ENCODE peak calls at places on chromosomes 11 and 22, in five cellular contexts. T, Y, J, N and C are unnamed samples.

GRCh38 chr11:79080506-79080905 is 360.3 kb downstream of the TENM4 start:
- DNase-seq in Y (no peak), J (no peak), N (no peak), T (no peak), C (no peak)

GRCh38 chr11:126561327-126561893 is 205.9 kb downstream of the ST3GAL4 start:
- DNase-seq in T (peak; percentile 53), J (peak; percentile 89), Y (no peak), N (no peak), C (no peak)

GRCh38 chr11:22432331-22433065 is 94.3 kb downstream of the SLC17A6 start:
- DNase-seq in T (peak; percentile 33), J (no peak), N (peak; percentile 23), Y (no peak), C (peak; percentile 79)

GRCh38 chr11:102560555-102561011 is 30.0 kb upstream of the MMP7 start:
- DNase-seq in Y (no peak), T (peak; percentile 38), J (no peak), N (no peak), C (no peak)

GRCh38 chr11:79807506-79807905 is 366.7 kb upstream of the TENM4 start:
- DNase-seq in Y (no peak), T (no peak), J (no peak), N (no peak), C (no peak)

GRCh38 chr11:72970557-72971118 is 156.4 kb downstream of the ATG16L2 start:
- DNase-seq in N (no peak), Y (no peak), J (no peak), T (peak; percentile 18), C (no peak)

GRCh38 chr11:107704432-107704831 is 7.4 kb downstream of the SLN start:
- DNase-seq in J (no peak), T (peak; percentile 71), Y (no peak), N (no peak), C (no peak)

GRCh38 chr11:110081462-110082233 is 11.5 kb upstream of the ZC3H12C start:
- DNase-seq in T (no peak), N (no peak), Y (no peak), J (no peak), C (no peak)

GRCh38 chr11:33452806-33453205 is 195.6 kb downstream of the HIPK3 start:
- DNase-seq in T (peak; percentile 89), N (no peak), Y (no peak), J (no peak), C (no peak)

GRCh38 chr11:68412593-68413475 is 47.7 kb upstream of the PPP6R3 start:
- DNase-seq in J (no peak), Y (no peak), T (no peak), N (peak; percentile 46), C (no peak)

GRCh38 chr11:119594639-119595249 is 134.3 kb downstream of the NECTIN1 start:
- DNase-seq in Y (no peak), T (peak; percentile 86), N (peak; percentile 28), J (no peak), C (no peak)

GRCh38 chr11:67308031-67308866 is 4.9 kb downstream of the SSH3 start:
- DNase-seq in T (no peak), J (no peak), Y (peak; percentile 17), N (no peak), C (no peak)

GRCh38 chr22:29313126-29314071 is 2.1 kb downstream of the RASL10A start:
- DNase-seq in J (no peak), N (no peak), T (no peak), Y (no peak), C (no peak)

GRCh38 chr11:36044636-36045035 is 100.8 kb downstream of the LDLRAD3 start:
- DNase-seq in J (no peak), N (no peak), Y (no peak), T (no peak), C (no peak)

GRCh38 chr11:47592970-47593369 is 1.2 kb downstream of the C1QTNF4 start:
- DNase-seq in Y (no peak), J (no peak), N (no peak), T (no peak), C (no peak)

GRCh38 chr11:69100454-69101099 is 51.8 kb downstream of the TPCN2 start:
- DNase-seq in N (no peak), Y (no peak), T (no peak), J (no peak), C (no peak)

GRCh38 chr22:39914584-39914983 is 13.7 kb downstream of the GRAP2 start:
- DNase-seq in Y (no peak), N (no peak), T (no peak), J (no peak), C (no peak)

GRCh38 chr11:8059571-8060011 is 21.4 kb upstream of the TUB start:
- DNase-seq in Y (peak; percentile 16), T (no peak), J (no peak), N (no peak), C (no peak)

GRCh38 chr11:76918941-76919386 is 58.2 kb downstream of the ACER3 start:
- DNase-seq in T (peak; percentile 23), N (no peak), J (peak; percentile 55), Y (no peak), C (peak; percentile 28)

GRCh38 chr11:47216141-47216798 is 1.5 kb downstream of the DDB2 start:
- DNase-seq in N (peak; percentile 46), T (peak; percentile 81), J (peak; percentile 62), Y (peak; percentile 69), C (peak; percentile 46)

GRCh38 chr11:119880143-119880542 is 151.1 kb upstream of the NECTIN1 start:
- DNase-seq in T (no peak), N (no peak), J (no peak), Y (peak; percentile 34), C (no peak)

GRCh38 chr22:45302047-45302446 is 7.7 kb upstream of the FAM118A start:
- DNase-seq in Y (no peak), T (peak; percentile 67), J (no peak), N (no peak), C (no peak)

GRCh38 chr22:38038426-38038825 is 18.8 kb upstream of the PICK1 start:
- DNase-seq in T (no peak), Y (no peak), J (no peak), N (no peak), C (no peak)

GRCh38 chr11:113238721-113239120 is 75.7 kb upstream of the TTC12 start:
- DNase-seq in Y (no peak), J (no peak), N (no peak), T (no peak), C (no peak)

GRCh38 chr11:103601230-103601846 is 435.1 kb upstream of the DDI1 start:
- DNase-seq in N (no peak), T (peak; percentile 61), J (peak; percentile 71), Y (no peak), C (peak; percentile 56)

DNA sequence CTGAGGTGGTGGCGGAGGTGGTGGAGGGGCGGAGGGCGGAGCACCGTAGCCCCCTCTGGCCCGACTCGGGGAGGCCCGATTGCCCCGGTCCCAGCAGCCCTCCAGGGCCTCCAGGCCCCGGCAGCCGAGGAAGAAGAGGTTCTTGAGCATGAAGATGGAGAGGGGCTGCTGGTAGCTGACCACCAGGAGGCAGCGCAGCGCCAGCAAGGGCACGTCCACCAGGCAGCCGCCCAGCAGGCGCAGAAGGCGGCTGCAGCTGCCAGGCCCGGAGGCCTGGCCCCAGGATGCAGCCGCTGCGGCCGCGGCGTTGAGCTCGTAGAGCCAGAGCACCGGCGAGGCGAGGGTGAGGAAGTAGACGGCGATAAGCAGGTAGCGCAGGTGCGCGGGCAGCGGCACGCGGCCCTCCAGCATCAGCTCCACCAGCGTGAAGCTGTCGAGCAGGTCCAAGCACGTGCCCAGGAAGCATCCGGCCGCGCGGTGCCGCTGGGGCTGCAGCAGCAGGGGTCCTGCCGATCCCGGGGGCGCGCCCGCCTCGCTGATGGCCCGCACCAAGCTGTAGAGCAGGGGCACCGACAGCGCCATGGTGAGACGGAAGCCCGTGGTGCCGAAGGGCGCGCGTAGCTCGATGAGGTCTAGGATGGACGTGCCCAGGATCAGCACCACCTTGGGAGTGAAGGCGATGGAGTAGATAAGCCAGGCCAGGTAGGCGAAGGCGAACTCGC is 1.5 kb downstream of the TMEM121B start:
- DNase-seq in Y (no peak), J (no peak), N (no peak), T (no peak), C (peak; percentile 62)
- H3K27me3 ChIP-seq in Y (peaks cover 63% of the 10 kb centered on the region), J (no peaks in the 10 kb centered on the region), N (no peaks in the 10 kb centered on the region), T (peaks cover 15% of the 10 kb centered on the region), C (no peaks in the 10 kb centered on the region)

GRCh38 chr11:70780246-70780535 is 381.9 kb downstream of the CTTN start:
- DNase-seq in N (no peak), J (no peak), T (no peak), Y (no peak), C (no peak)
- TF ChIP-seq CTCF in N (no peak), J (no peak), T (no peak), Y (no peak), C (no peak)

GRCh38 chr11:62432695-62433094 is 13.9 kb downstream of the SCGB1A1 start:
- DNase-seq in N (no peak), T (no peak), Y (no peak), J (no peak), C (no peak)

GRCh38 chr11:62428871-62429601 is 10.2 kb downstream of the SCGB1A1 start:
- DNase-seq in Y (no peak), J (no peak), T (no peak), N (no peak), C (no peak)

GRCh38 chr11:62430350-62430749 is 11.5 kb downstream of the SCGB1A1 start:
- DNase-seq in T (no peak), N (no peak), Y (no peak), J (no peak), C (no peak)

GRCh38 chr11:62433141-62433543 is 14.3 kb downstream of the SCGB1A1 start:
- DNase-seq in Y (no peak), J (no peak), T (no peak), N (no peak), C (no peak)

DNA sequence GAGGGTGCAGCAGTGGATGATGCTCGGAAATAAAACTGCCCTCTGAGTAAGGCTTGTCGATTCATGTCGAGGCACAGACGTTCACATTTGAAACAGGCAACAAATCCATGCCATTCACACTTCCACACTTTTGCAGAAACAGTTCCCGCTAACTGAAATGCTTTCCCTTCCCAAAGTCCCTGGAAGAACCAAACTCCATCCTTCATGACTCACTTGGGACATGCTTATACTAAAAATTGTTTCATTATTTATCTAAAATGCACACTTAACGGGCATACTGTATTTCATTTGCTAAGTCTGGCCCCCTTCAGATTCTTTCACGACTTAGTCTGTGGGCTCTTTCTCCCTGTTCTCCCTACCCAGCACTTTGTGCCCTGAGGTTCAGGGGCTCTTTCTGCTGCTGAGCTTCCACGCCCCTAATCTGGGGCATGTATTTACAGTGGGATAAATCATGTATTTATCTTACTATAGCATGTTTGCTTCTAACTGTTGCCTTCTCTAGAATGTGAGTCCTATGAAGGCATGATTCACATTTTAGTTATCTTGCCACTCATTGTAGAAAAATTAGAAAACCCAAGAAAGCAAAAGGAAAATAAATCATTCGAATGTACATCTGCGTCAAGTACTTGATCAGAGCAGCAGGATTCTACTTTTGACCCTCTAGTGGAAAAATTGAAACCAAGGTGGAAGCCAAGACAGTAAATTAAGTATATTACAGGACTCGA is 12.5 kb downstream of the SCGB1A1 start:
- DNase-seq in T (peak; percentile 16), N (no peak), J (no peak), Y (no peak), C (no peak)
- H3K36me3 ChIP-seq in T (no peaks in the 10 kb centered on the region), N (no peaks in the 10 kb centered on the region), J (no peaks in the 10 kb centered on the region), Y (no peaks in the 10 kb centered on the region), C (no peaks in the 10 kb centered on the region)

GRCh38 chr11:11318961-11319360 is 34.1 kb downstream of the CSNK2A3 start:
- DNase-seq in J (no peak), Y (no peak), T (no peak), N (no peak), C (no peak)

GRCh38 chr11:11313902-11314692 is 39.0 kb downstream of the CSNK2A3 start:
- DNase-seq in N (peak; percentile 20), J (peak; percentile 21), Y (no peak), T (no peak), C (no peak)

GRCh38 chr11:11313426-11313825 is 39.6 kb downstream of the CSNK2A3 start:
- DNase-seq in T (peak; percentile 11), N (peak; percentile 29), Y (no peak), J (no peak), C (no peak)

GRCh38 chr11:11318479-11318878 is 34.6 kb downstream of the CSNK2A3 start:
- DNase-seq in N (no peak), J (no peak), Y (no peak), T (no peak), C (no peak)

GRCh38 chr11:11316651-11317050 is 36.4 kb downstream of the CSNK2A3 start:
- DNase-seq in J (no peak), Y (no peak), N (no peak), T (no peak), C (no peak)
- H3K27me3 ChIP-seq in J (peaks cover 40% of the 10 kb centered on the region), Y (no peaks in the 10 kb centered on the region), N (no peaks in the 10 kb centered on the region), T (no peaks in the 10 kb centered on the region), C (no peaks in the 10 kb centered on the region)